ENCODE peak calls at places on chromosomes 12 and 14, in ten cellular contexts. R, Q, Y, U, F, Z, N, D, E and C are unnamed samples.

GRCh38 chr14:58107947-58108552 is 44.0 kb downstream of the ARMH4 start:
- DNase-seq in N (no peak), R (no peak), E (peak; percentile 36), F (no peak), Y (no peak), U (peak; percentile 24), Z (peak; percentile 63), D (no peak), Q (peak; percentile 26), C (no peak)

GRCh38 chr12:32881107-32881506 is 15.5 kb downstream of the PKP2 start:
- DNase-seq in R (no peak), Q (no peak), F (no peak), N (no peak), D (no peak), E (no peak), Y (no peak), Z (no peak), U (no peak), C (no peak)

GRCh38 chr12:46152456-46152855 is 116.4 kb downstream of the SLC38A1 start:
- DNase-seq in Y (no peak), F (no peak), R (no peak), Q (no peak), E (no peak), Z (no peak), N (no peak), U (no peak), D (no peak), C (no peak)

GRCh38 chr12:112303004-112303403 is 79.2 kb downstream of the HECTD4 start:
- DNase-seq in Q (no peak), F (no peak), R (no peak), Z (no peak), U (no peak), E (no peak), Y (no peak), N (no peak), D (no peak), C (no peak)

GRCh38 chr14:82502043-82502442 is 968.4 kb upstream of the SEL1L start:
- DNase-seq in F (no peak), Z (no peak), Y (no peak), N (no peak), D (no peak), U (no peak), R (no peak), Q (no peak), E (no peak), C (no peak)

GRCh38 chr14:103880986-103881926 is 33.9 kb upstream of the PPP1R13B start:
- DNase-seq in Q (no peak), U (no peak), N (no peak), D (no peak), E (no peak), R (peak; percentile 84), Z (no peak), F (no peak), Y (peak; percentile 83), C (peak; percentile 64)

GRCh38 chr12:130708648-130709047 is 7.5 kb downstream of the RIMBP2 start:
- DNase-seq in N (no peak), U (no peak), D (no peak), Q (no peak), F (no peak), R (no peak), Y (peak; percentile 18), Z (no peak), E (no peak), C (peak; percentile 60)

GRCh38 chr14:102080183-102081080 is 6.4 kb downstream of the HSP90AA1 start:
- DNase-seq in R (peak; percentile 24), E (no peak), U (no peak), Y (no peak), Q (no peak), D (no peak), N (no peak), F (no peak), Z (no peak), C (no peak)

GRCh38 chr14:102501751-102502315 is 7.7 kb downstream of the ANKRD9 start:
- DNase-seq in Z (no peak), F (no peak), N (no peak), Q (no peak), D (no peak), E (peak; percentile 57), R (no peak), U (no peak), Y (no peak), C (no peak)

DNA sequence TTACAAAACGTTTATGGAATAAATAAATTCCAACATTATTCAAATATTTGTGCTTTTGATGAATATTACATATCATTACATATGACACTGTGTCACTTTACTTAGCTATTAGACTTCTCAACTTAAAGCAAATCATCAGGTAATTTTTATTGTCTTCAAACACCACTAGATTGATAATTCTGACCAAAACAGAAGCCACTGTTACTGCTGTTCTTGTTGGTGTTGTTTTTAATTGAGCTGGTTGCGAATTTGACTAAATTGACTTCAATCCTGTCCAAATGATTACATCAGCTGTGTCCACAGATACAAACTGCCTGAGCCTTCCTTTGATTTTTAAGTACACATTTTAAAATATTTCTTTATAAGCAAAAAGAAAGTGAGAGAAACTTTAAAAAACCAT is 29.2 kb downstream of the PRKD1 start:
- DNase-seq in U (no peak), Y (no peak), R (no peak), Q (no peak), E (no peak), N (no peak), Z (no peak), F (no peak), D (no peak), C (no peak)
- H3K9me3 ChIP-seq in U (no peaks in the 10 kb centered on the region), Y (no peaks in the 10 kb centered on the region), R (no peaks in the 10 kb centered on the region), Q (no peaks in the 10 kb centered on the region), E (no peaks in the 10 kb centered on the region), N (peaks cover 5% of the 10 kb centered on the region), Z (no peaks in the 10 kb centered on the region), F (no peaks in the 10 kb centered on the region), D (no peaks in the 10 kb centered on the region), C (no peaks in the 10 kb centered on the region)

GRCh38 chr12:58576071-58576470 is 344.2 kb downstream of the LRIG3 start:
- DNase-seq in Z (no peak), Y (no peak), N (no peak), R (no peak), D (no peak), F (no peak), E (no peak), U (no peak), Q (no peak), C (no peak)

GRCh38 chr12:58575281-58575680 is 345.0 kb downstream of the LRIG3 start:
- DNase-seq in E (no peak), Z (no peak), U (no peak), D (no peak), N (no peak), Q (no peak), F (no peak), Y (no peak), R (no peak), C (no peak)

GRCh38 chr12:58580095-58580494 is 340.2 kb downstream of the LRIG3 start:
- DNase-seq in U (no peak), E (no peak), Y (no peak), Z (no peak), Q (no peak), N (no peak), R (no peak), F (no peak), D (no peak), C (no peak)

DNA sequence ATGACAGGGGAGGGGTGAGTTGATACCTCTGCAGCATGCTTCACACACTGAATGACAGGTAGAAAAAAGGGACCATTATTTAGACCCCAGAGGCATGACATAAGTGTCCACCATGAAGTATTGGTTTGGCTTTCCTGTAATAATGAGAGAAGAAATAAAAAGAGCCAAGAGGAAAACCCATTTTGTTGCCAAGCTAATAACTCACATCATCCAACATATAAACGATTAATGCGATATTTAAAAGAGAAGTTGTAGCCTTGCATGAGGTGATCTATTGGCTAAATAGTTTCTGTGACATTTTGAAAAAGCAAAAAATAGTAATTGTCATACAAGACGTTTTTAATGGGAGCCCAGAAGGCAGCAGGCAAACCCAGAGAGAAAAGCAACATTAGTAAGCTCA is 343.3 kb downstream of the LRIG3 start:
- DNase-seq in D (no peak), Q (no peak), Z (no peak), U (no peak), Y (no peak), F (no peak), R (no peak), E (no peak), N (no peak), C (no peak)
- TF ChIP-seq POLR2AphosphoS5 in D (no peak), Q (no peak), Z (no peak), U (peak; percentile 23), Y (no peak), F (no peak), R (no peak), E (no peak), N (no peak), C (no peak)

GRCh38 chr12:34389378-34390170 is 367.3 kb downstream of the ALG10 start:
- DNase-seq in Q (no peak), R (peak; percentile 65), Y (no peak), E (peak; percentile 36), U (no peak), N (no peak), Z (no peak), D (no peak), F (peak; percentile 58), C (peak; percentile 40)
- H3K9me3 ChIP-seq in Q (no peaks in the 10 kb centered on the region), R (peaks cover 27% of the 10 kb centered on the region), Y (peaks cover 3% of the 10 kb centered on the region), E (no peaks in the 10 kb centered on the region), U (peaks cover 11% of the 10 kb centered on the region), N (peaks cover 97% of the 10 kb centered on the region), Z (no peaks in the 10 kb centered on the region), D (peaks cover 86% of the 10 kb centered on the region), F (peaks cover 3% of the 10 kb centered on the region), C (peaks cover 42% of the 10 kb centered on the region)

DNA sequence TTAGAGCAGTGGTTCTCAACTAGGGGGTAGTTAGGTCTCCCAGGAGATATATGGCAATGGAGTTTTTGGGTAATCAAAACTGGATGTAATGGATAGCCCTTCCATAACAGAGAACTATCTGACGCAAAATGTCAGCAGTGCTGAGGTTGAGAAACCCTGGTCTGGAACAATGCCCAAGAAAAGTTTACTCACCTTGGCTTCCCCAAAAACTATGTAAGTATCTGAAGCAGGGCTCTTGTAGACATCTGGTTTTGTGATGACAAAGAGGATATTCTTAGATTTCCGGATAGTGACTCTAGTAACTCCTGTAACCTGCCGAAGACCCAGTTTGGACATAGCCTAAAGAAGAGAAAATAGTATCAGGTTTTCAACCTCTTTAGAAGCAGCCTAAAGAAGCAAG is 11.8 kb downstream of the NACA start:
- DNase-seq in U (no peak), E (no peak), Z (no peak), Q (no peak), F (no peak), R (no peak), Y (no peak), D (no peak), N (no peak), C (no peak)
- TF ChIP-seq POLR2AphosphoS5 in U (no peak), E (no peak), Z (no peak), Q (no peak), F (no peak), R (no peak), Y (no peak), D (no peak), N (no peak), C (no peak)

DNA sequence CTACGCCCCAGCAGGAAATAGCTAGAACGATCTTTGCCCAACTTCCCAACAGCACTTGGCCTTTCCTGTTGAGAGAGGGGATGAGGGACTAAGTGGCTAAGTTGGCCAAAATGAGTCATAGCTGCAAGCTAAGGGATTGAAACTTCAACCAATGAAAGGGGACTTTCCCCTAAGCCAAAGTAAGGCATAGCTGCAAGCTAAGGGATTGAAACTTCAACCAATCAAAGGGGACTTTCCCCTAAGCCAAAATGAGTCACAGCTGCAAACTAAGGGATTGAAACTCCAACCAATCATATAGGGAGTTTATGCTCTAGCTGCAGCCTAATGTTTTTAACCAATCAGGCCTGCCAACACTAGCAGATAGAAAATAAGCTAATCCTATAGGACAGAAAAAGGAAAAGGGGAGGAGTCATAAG is 100.5 kb upstream of the SSTR1 start:
- DNase-seq in E (no peak), R (no peak), Q (no peak), N (no peak), F (no peak), Y (no peak), U (no peak), Z (no peak), D (no peak), C (no peak)
- H3K9me3 ChIP-seq in E (no peaks in the 10 kb centered on the region), R (no peaks in the 10 kb centered on the region), Q (no peaks in the 10 kb centered on the region), N (no peaks in the 10 kb centered on the region), F (no peaks in the 10 kb centered on the region), Y (no peaks in the 10 kb centered on the region), U (no peaks in the 10 kb centered on the region), Z (no peaks in the 10 kb centered on the region), D (no peaks in the 10 kb centered on the region), C (no peaks in the 10 kb centered on the region)